ENCODE peak calls at places on chromosomes 7 and 10, in five cellular contexts. I is A549, Q is ovary, F is stomach, W is suprapubic skin. H is an unnamed sample. For H3K4me1, the result is how much of the 10 kb centered on the place peaks cover.

GRCh38 chr7:120991570-120991969 is 3.1 kb downstream of the CPED1 start:
- DNase-seq in Q (no peak), F (no peak), W (no peak), I (no peak), H (no peak)

GRCh38 chr7:111735661-111736323 is 173.5 kb upstream of the IMMP2L start:
- DNase-seq in F (peak), Q (peak), I (peak), W (no peak), H (peak)

GRCh38 chr10:121036431-121036830 is 185.3 kb downstream of the WDR11 start:
- DNase-seq in W (no peak), Q (no peak), F (no peak), I (no peak), H (peak)

GRCh38 chr7:770336-770735 is 43.3 kb upstream of the PRKAR1B start:
- DNase-seq in Q (peak), I (no peak), F (no peak), W (no peak), H (no peak)

GRCh38 chr10:35328404-35329037 is 7.8 kb upstream of the CCNY start:
- DNase-seq in Q (no peak), W (no peak), I (no peak), F (no peak), H (no peak)

GRCh38 chr10:103458720-103459119 is at the start of gene CALHM1:
- DNase-seq in Q (no peak), F (no peak), W (no peak), I (no peak), H (no peak)

GRCh38 chr10:13816195-13816926 is 229.6 kb downstream of the PRPF18 start:
- DNase-seq in W (no peak), F (peak), Q (no peak), I (no peak), H (peak)

GRCh38 chr7:101993311-101993710 is 175.9 kb downstream of the CUX1 start:
- DNase-seq in W (no peak), Q (no peak), I (no peak), F (no peak), H (no peak)

GRCh38 chr7:2938514-2939192 is 94.5 kb upstream of the GNA12 start:
- DNase-seq in Q (peak), I (no peak), F (no peak), W (peak), H (no peak)

GRCh38 chr7:42914726-42915045 is 2.8 kb upstream of the C7orf25 start:
- DNase-seq in Q (no peak), F (no peak), W (no peak), I (no peak), H (no peak)

GRCh38 chr7:150793569-150794238 is 6.5 kb downstream of the TMEM176B start:
- DNase-seq in W (no peak), Q (no peak), I (no peak), F (no peak), H (peak)

GRCh38 chr7:1666251-1666778 is 3.8 kb upstream of the ELFN1 start:
- DNase-seq in W (peak), Q (peak), F (no peak), I (peak), H (no peak)

GRCh38 chr7:50304911-50305621 is 550 bp downstream of the IKZF1 start:
- DNase-seq in W (no peak), I (no peak), Q (no peak), F (no peak), H (peak)

GRCh38 chr10:96919785-96920425 is 87.8 kb downstream of the LCOR start:
- DNase-seq in Q (no peak), I (no peak), F (no peak), W (no peak), H (no peak)

GRCh38 chr10:109480836-109481235 is 442.5 kb downstream of the XPNPEP1 start:
- DNase-seq in W (no peak), I (no peak), Q (no peak), F (no peak), H (no peak)

GRCh38 chr10:48803831-48804584 is 119.3 kb downstream of the WDFY4 start:
- DNase-seq in W (no peak), I (no peak), Q (no peak), F (no peak), H (no peak)

GRCh38 chr7:12540850-12541249 is 29.7 kb upstream of the SCIN start:
- DNase-seq in W (no peak), I (no peak), Q (no peak), F (no peak), H (no peak)

GRCh38 chr7:147523056-147523455 is 1067.5 kb upstream of the C7orf33 start:
- DNase-seq in Q (no peak), F (no peak), I (no peak), W (no peak), H (no peak)

GRCh38 chr10:124318076-124318475 is 100.6 kb downstream of the OAT start:
- DNase-seq in W (no peak), I (no peak), Q (no peak), F (peak), H (no peak)

GRCh38 chr7:138435231-138435919 is 24.7 kb upstream of the TRIM24 start:
- DNase-seq in Q (no peak), F (no peak), W (no peak), I (no peak), H (no peak)

GRCh38 chr7:150941351-150941982 is 36.7 kb downstream of the KCNH2 start:
- DNase-seq in I (no peak), F (no peak), W (no peak), Q (no peak), H (no peak)

DNA sequence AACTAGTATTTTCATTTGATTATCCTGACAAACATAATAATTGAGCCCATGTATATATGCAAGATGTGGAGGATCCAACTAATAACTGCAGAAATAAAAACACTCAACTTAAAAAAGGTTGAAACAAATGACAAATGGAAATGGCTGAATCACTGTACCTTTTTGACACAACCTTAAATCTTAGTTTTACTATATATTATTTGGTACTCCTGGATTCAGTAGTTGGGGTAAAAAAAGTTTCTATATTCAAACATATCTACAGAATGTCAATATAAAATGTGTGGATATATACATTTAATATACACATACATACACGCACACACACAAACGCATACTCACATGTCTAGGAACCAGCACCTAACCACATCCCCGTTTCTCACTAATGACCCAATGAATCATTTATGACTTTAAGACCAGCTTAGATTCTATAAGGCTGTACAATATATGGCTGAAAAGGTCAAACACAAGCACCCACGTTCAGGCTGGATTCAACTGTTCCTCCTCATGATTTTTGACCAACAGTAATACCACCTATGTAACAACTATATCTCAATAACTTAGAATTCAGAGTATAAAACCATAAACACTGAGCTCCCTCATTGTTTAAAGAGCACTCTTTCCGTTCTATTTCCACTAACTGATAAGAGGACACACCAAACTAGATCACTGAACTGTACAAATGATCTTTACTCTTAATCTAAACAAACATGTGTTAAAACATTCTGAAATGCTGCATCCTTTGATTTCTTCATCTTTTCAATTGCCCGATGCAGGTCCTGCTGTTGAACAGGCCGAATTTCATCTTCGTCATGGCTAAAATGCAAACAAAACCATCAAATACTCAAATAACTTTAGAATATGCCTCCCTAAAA is 63.8 kb downstream of the ATAD1 start:
- DNase-seq in Q (no peak), W (no peak), I (no peak), F (no peak), H (no peak)
- TF ChIP-seq EP300 in Q (no peak), W (no peak), I (no peak), F (no peak), H (no peak)

GRCh38 chr7:127904706-127905056 is 126.6 kb downstream of the LRRC4 start:
- DNase-seq in I (no peak), W (no peak), F (no peak), Q (no peak), H (no peak)

GRCh38 chr7:127900116-127900515 is 131.1 kb downstream of the LRRC4 start:
- DNase-seq in I (no peak), Q (no peak), W (no peak), F (no peak), H (no peak)

GRCh38 chr7:127903913-127904705 is 127.1 kb downstream of the LRRC4 start:
- DNase-seq in F (no peak), W (no peak), I (no peak), Q (no peak), H (no peak)

GRCh38 chr7:127900735-127901685 is 130.2 kb downstream of the LRRC4 start:
- DNase-seq in Q (no peak), I (no peak), W (no peak), F (peak), H (no peak)

GRCh38 chr7:127901895-127902703 is 129.1 kb downstream of the LRRC4 start:
- DNase-seq in W (no peak), I (no peak), Q (no peak), F (no peak), H (no peak)
- H3K4me1 ChIP-seq in W (under half), I (under half), Q (under half), F (under half), H (under half)

DNA sequence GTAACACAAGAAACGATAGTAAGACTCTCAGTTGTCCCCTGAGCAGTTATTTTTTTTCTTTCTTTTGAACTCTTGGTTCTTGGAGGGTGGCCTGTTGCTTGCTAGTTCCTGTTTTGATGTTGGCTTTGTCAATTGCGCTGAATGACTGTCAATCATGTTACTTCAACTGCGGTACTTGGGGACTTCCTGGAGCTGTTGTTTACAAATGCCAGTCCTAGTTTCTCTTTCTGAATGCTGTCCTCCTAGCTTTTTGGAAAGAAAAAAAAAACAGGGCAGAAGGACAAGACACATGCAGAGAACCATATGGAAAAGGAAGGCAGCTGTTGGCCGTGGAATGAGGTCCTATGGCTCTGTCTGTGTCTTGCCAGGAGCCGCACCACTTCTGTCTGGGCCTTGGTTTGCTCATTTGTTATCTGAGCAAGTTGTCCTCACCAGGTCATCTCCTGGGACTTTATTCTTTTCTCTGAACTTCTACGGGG is 7.0 kb upstream of the PDCD4 start:
- DNase-seq in W (no peak), F (no peak), I (no peak), Q (no peak), H (no peak)
- TF ChIP-seq EP300 in W (no peak), F (no peak), I (no peak), Q (no peak), H (no peak)

GRCh38 chr10:50384238-50384637 is 132.9 kb upstream of the ASAH2 start:
- DNase-seq in W (no peak), I (no peak), F (no peak), Q (no peak), H (no peak)

GRCh38 chr10:50384839-50385238 is 133.5 kb upstream of the ASAH2 start:
- DNase-seq in I (no peak), W (no peak), F (no peak), Q (no peak), H (no peak)

GRCh38 chr10:50387736-50388081 is 136.4 kb upstream of the ASAH2 start:
- DNase-seq in W (no peak), Q (no peak), I (no peak), F (no peak), H (no peak)

GRCh38 chr10:50386992-50387735 is 135.8 kb upstream of the ASAH2 start:
- DNase-seq in F (no peak), Q (no peak), W (no peak), I (no peak), H (no peak)

GRCh38 chr10:50385610-50386009 is 134.3 kb upstream of the ASAH2 start:
- DNase-seq in Q (no peak), F (no peak), I (no peak), W (peak), H (no peak)
- H3K4me1 ChIP-seq in Q (under half), F (under half), I (under half), W (half or more), H (under half)

GRCh38 chr10:131689486-131689885 is 211.3 kb upstream of the PPP2R2D start:
- DNase-seq in I (no peak), Q (no peak), F (no peak), W (no peak), H (no peak)

GRCh38 chr10:131691481-131692090 is 209.2 kb upstream of the PPP2R2D start:
- DNase-seq in I (no peak), Q (no peak), F (no peak), W (no peak), H (no peak)

GRCh38 chr10:131689954-131690669 is 210.7 kb upstream of the PPP2R2D start:
- DNase-seq in W (no peak), F (no peak), Q (no peak), I (no peak), H (no peak)

GRCh38 chr10:131692176-131692575 is 208.6 kb upstream of the PPP2R2D start:
- DNase-seq in W (no peak), Q (no peak), I (no peak), F (no peak), H (no peak)

GRCh38 chr10:131690805-131691239 is 210.0 kb upstream of the PPP2R2D start:
- DNase-seq in W (no peak), F (no peak), Q (no peak), I (no peak), H (no peak)
- TF ChIP-seq EP300 in W (no peak), F (no peak), Q (no peak), I (no peak), H (no peak)

DNA sequence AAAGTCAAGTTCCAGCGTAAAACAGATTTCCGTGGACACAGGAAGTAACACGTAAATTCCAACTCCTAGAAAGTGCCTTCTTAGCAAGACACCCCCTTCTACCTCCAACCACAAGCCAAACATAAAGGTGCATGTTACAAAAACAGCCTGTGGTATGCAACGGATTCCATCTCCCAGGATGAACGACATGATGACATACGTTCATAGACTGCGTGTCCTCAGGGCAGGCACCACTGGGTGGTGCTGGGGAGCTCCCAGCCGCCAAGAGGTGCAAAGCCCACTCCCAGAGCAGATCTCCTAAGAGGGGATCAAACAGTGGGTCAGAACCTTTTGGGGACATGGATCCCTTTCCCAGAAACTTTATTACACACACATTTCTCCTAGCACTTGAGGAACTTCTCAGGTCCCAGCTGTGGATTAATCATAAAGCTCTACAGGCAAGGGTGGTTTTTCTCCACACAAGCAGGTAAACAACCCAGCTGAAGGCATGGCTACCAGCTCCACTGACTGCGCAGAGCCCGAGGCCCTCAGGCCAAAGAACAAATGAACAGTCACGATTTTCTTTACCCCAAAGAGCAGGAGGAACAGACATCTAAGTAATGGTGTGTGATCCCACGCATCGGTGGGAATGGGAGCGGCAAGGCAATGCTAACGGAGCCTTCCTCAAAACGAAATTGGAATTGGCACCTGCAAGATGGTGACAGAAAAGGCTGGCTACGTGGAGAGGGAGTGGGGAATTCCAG is 13.8 kb downstream of the PSAP start:
- DNase-seq in Q (no peak), W (peak), I (peak), F (no peak), H (no peak)
- H3K4me1 ChIP-seq in Q (under half), W (half or more), I (half or more), F (half or more), H (half or more)

GRCh38 chr10:112363696-112364688 is 9.9 kb upstream of the ACSL5 start:
- DNase-seq in Q (no peak), F (no peak), W (no peak), I (no peak), H (peak)

GRCh38 chr10:112366992-112367391 is 6.9 kb upstream of the ACSL5 start:
- DNase-seq in I (no peak), F (no peak), W (no peak), Q (no peak), H (peak)

GRCh38 chr10:112365451-112365850 is 8.5 kb upstream of the ACSL5 start:
- DNase-seq in Q (no peak), W (no peak), I (no peak), F (no peak), H (no peak)

GRCh38 chr10:112362833-112363232 is 11.1 kb upstream of the ACSL5 start:
- DNase-seq in W (no peak), Q (peak), F (no peak), I (no peak), H (peak)

DNA sequence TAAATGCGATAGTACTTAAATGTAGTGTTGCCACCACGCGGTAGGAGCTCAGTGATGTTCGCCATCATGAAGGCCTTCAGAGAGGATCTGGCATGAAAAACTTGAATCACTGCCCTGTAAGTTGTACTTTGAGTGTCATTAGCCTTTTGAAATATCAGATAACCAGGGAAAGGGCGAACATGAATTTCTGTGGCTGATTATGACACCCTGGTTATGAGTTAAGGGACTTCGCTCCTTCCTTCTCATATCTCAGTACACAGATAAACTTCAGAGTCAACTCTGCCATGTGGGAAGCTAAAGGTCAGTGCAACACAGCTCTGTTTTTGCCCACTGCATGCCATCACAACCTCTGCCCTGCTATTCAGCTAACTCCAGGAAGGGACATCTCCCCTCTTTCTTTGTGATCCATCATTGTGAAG is 8.9 kb upstream of the ACSL5 start:
- DNase-seq in W (no peak), I (no peak), Q (no peak), F (no peak), H (peak)
- TF ChIP-seq EP300 in W (no peak), I (no peak), Q (no peak), F (no peak), H (no peak)

GRCh38 chr10:89591111-89591795 is 53.8 kb downstream of the PANK1 start:
- DNase-seq in F (no peak), Q (no peak), W (no peak), I (no peak), H (no peak)

GRCh38 chr10:89590326-89590725 is 54.7 kb downstream of the PANK1 start:
- DNase-seq in W (no peak), Q (no peak), F (no peak), I (no peak), H (no peak)

GRCh38 chr10:89593043-89593442 is 52.0 kb downstream of the PANK1 start:
- DNase-seq in F (no peak), Q (no peak), W (no peak), I (no peak), H (no peak)

GRCh38 chr10:89591796-89592271 is 53.2 kb downstream of the PANK1 start:
- DNase-seq in W (no peak), Q (no peak), I (no peak), F (no peak), H (no peak)

DNA sequence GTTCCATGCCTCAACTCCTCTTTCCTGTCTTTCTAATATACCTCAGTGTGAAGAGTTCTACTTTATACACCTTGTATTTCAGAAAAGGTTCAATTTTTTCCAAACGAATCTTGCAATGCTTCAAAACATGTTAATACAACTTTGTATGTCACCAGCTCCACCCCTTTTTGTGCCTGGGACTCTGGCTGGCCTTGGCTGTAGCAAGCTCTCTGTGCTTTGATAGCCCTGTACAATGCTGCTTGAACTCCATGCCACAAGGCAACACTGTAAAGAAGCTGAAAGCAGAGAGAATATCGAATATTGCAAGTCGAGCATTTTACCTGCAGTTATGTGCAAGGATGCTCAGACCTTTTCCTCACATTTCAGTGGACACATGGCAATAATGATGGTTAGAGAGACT is 52.5 kb downstream of the PANK1 start:
- DNase-seq in Q (no peak), F (no peak), I (no peak), W (no peak), H (no peak)
- H3K4me1 ChIP-seq in Q (under half), F (under half), I (under half), W (under half), H (under half)

GRCh38 chr10:95791425-95791979 is 35.5 kb downstream of the ENTPD1 start:
- DNase-seq in Q (no peak), I (no peak), W (no peak), F (no peak), H (no peak)
- TF ChIP-seq EP300 in Q (no peak), I (no peak), W (no peak), F (no peak), H (no peak)

GRCh38 chr7:155422599-155423336 is 35.2 kb upstream of the EN2 start:
- DNase-seq in W (no peak), Q (no peak), I (no peak), F (no peak), H (no peak)

GRCh38 chr7:155424301-155425010 is 33.5 kb upstream of the EN2 start:
- DNase-seq in I (no peak), Q (no peak), F (no peak), W (no peak), H (no peak)

GRCh38 chr7:155425011-155425340 is 33.0 kb upstream of the EN2 start:
- DNase-seq in I (no peak), F (no peak), W (no peak), Q (no peak), H (no peak)

GRCh38 chr7:155422151-155422550 is 35.8 kb upstream of the EN2 start:
- DNase-seq in W (no peak), F (no peak), Q (no peak), I (no peak), H (no peak)

GRCh38 chr7:155423337-155424285 is 34.3 kb upstream of the EN2 start:
- DNase-seq in F (no peak), W (no peak), I (no peak), Q (no peak), H (no peak)
- H3K4me1 ChIP-seq in F (under half), W (under half), I (under half), Q (under half), H (under half)

H was measured in transverse colon.